ENCODE peak calls at places on chromosomes 4 and X, in six cellular contexts. B, R, O, P, Y and M are unnamed samples.

GRCh38 chrX:110667706-110668105 is 127.9 kb downstream of the CHRDL1 start:
- DNase-seq in B (no peak), R (no peak), O (no peak), P (no peak), Y (no peak), M (peak)

GRCh38 chrX:103730147-103730546 is 19.4 kb downstream of the TMEM31 start:
- DNase-seq in B (no peak), R (no peak), O (no peak), P (no peak), Y (no peak), M (no peak)

GRCh38 chrX:134144231-134144630 is 92.8 kb upstream of the CCDC160 start:
- DNase-seq in B (no peak), R (peak), O (peak), P (no peak), Y (no peak), M (no peak)

GRCh38 chr4:1807258-1807777 is 14.2 kb downstream of the FGFR3 start:
- DNase-seq in B (no peak), R (no peak), O (no peak), P (no peak), Y (no peak), M (no peak)

GRCh38 chrX:50973199-50973598 is 62.7 kb downstream of the BMP15 start:
- DNase-seq in B (no peak), R (no peak), O (no peak), P (no peak), Y (no peak), M (no peak)

GRCh38 chrX:27679281-27679680 is 89.1 kb downstream of the DCAF8L2 start:
- DNase-seq in B (no peak), R (peak), O (no peak), P (no peak), Y (no peak), M (no peak)

GRCh38 chrX:57204306-57204705 is 67.1 kb upstream of the SPIN2A start:
- DNase-seq in B (no peak), R (no peak), O (no peak), P (no peak), Y (no peak), M (no peak)

GRCh38 chrX:41779058-41779564 is 55.1 kb downstream of the GPR82 start:
- DNase-seq in B (no peak), R (peak), O (peak), P (peak), Y (no peak), M (no peak)

GRCh38 chr4:20422398-20422797 is 170.7 kb downstream of the SLIT2 start:
- DNase-seq in B (no peak), R (peak), O (peak), P (no peak), Y (no peak), M (peak)

GRCh38 chrX:84224741-84225140 is 36.7 kb upstream of the RPS6KA6 start:
- DNase-seq in B (no peak), R (no peak), O (no peak), P (no peak), Y (no peak), M (no peak)
- H3K27ac ChIP-seq in B (no peak), R (no peak), O (no peak), P (no peak), Y (no peak), M (no peak)

GRCh38 chr4:69096111-69096656 is at the start of gene UGT2B7:
- DNase-seq in B (no peak), R (peak), O (no peak), P (no peak), Y (no peak), M (no peak)
- H3K27ac ChIP-seq in B (no peak), R (peak), O (no peak), P (no peak), Y (no peak), M (no peak)

GRCh38 chrX:16577483-16578029 is 72.4 kb upstream of the S100G start:
- DNase-seq in B (no peak), R (no peak), O (no peak), P (no peak), Y (no peak), M (no peak)
- H3K27ac ChIP-seq in B (no peak), R (no peak), O (no peak), P (no peak), Y (no peak), M (peak)

GRCh38 chrX:3244955-3245354 is 101.5 kb downstream of the MXRA5 start:
- DNase-seq in B (no peak), R (peak), O (no peak), P (no peak), Y (no peak), M (no peak)

GRCh38 chrX:3244203-3244743 is 102.2 kb downstream of the MXRA5 start:
- DNase-seq in B (no peak), R (no peak), O (peak), P (peak), Y (no peak), M (no peak)
- H3K27ac ChIP-seq in B (no peak), R (no peak), O (peak), P (peak), Y (no peak), M (no peak)

DNA sequence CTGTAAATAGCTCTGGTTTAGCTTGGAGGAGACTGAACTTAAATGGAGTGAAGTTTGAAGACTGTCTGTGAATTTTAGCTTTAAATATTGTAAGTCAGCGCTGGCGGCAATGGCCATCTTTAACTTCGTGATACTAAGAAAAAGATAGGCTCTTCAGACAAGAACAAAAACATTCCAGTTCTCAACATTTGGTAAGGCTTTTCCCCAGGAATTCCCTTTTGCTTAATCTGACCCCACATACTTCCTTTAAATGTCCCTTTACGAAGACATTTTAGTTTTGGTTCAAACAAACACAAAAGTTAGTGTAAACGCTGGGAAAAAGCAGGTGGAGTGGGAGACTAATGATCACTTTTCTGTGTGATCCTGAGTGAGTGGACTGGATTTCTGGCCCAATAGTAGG is 106.2 kb downstream of the MAML3 start:
- DNase-seq in B (no peak), R (peak), O (no peak), P (no peak), Y (no peak), M (no peak)
- H3K27ac ChIP-seq in B (peak), R (no peak), O (no peak), P (no peak), Y (peak), M (no peak)

GRCh38 chr4:16897991-16898827 is at the start of gene LDB2:
- DNase-seq in B (peak), R (peak), O (peak), P (peak), Y (peak), M (peak)
- H3K27ac ChIP-seq in B (no peak), R (peak), O (peak), P (peak), Y (peak), M (no peak)